ENCODE peak calls at places on chromosomes 1 and 21, in six cellular contexts. W, K, U, I, A and M are unnamed samples.

GRCh38 chr1:51284487-51284954 is 45.8 kb downstream of the TTC39A start:
- DNase-seq in W (no peak), K (peak), U (no peak), I (no peak), A (no peak), M (peak)

GRCh38 chr21:25903599-25903998 is 168.8 kb downstream of the GABPA start:
- DNase-seq in W (no peak), K (no peak), U (no peak), I (no peak), A (no peak), M (no peak)

GRCh38 chr1:200302893-200303250 is 107.0 kb downstream of the ZNF281 start:
- DNase-seq in W (peak), K (peak), U (no peak), I (peak), A (no peak), M (no peak)

GRCh38 chr1:215793210-215793609 is 226.1 kb downstream of the KCTD3 start:
- DNase-seq in W (peak), K (no peak), U (no peak), I (no peak), A (no peak), M (no peak)

GRCh38 chr1:154404511-154404931 is 622 bp upstream of the IL6R start:
- DNase-seq in W (no peak), K (no peak), U (peak), I (no peak), A (no peak), M (no peak)

GRCh38 chr1:10753279-10753678 is 43.2 kb downstream of the CASZ1 start:
- DNase-seq in W (no peak), K (no peak), U (no peak), I (no peak), A (no peak), M (no peak)

GRCh38 chr21:17391811-17392340 is 121.0 kb upstream of the CXADR start:
- DNase-seq in W (no peak), K (no peak), U (no peak), I (no peak), A (no peak), M (no peak)

GRCh38 chr1:179175011-179175934 is 54.2 kb downstream of the ABL2 start:
- DNase-seq in W (peak), K (no peak), U (no peak), I (no peak), A (no peak), M (no peak)

GRCh38 chr1:50735443-50735842 is 224.6 kb downstream of the FAF1 start:
- DNase-seq in W (peak), K (no peak), U (no peak), I (no peak), A (no peak), M (no peak)

GRCh38 chr1:116537439-116537838 is 33.4 kb downstream of the CD58 start:
- DNase-seq in W (peak), K (no peak), U (no peak), I (no peak), A (no peak), M (peak)

GRCh38 chr21:46005481-46005881 is 23.9 kb downstream of the COL6A1 start:
- DNase-seq in W (peak), K (peak), U (peak), I (no peak), A (peak), M (no peak)

GRCh38 chr1:106121728-106122127 is 934.7 kb upstream of the PRMT6 start:
- DNase-seq in W (no peak), K (no peak), U (no peak), I (no peak), A (no peak), M (no peak)

GRCh38 chr1:228697209-228698016 is 37.9 kb upstream of the RHOU start:
- DNase-seq in W (peak), K (peak), U (peak), I (no peak), A (peak), M (no peak)

GRCh38 chr1:1061682-1062363 is 12.3 kb downstream of the RNF223 start:
- DNase-seq in W (peak), K (no peak), U (no peak), I (no peak), A (no peak), M (no peak)